ENCODE peak calls at places on chromosomes 3 and 15, in six cellular contexts. One of them, this sample, is unnamed. For H3K27me3, the result is how much of the 10 kb centered on the place peaks cover.

GRCh38 chr3:172709776-172710708 is 825 bp downstream of the NCEH1 start:
- DNase-seq in neural progenitor cell: peak
- DNase-seq in cardiac muscle cell: peak
- DNase-seq in adrenal gland: peak
- DNase-seq in body of pancreas: peak
- DNase-seq in A673: peak
- DNase-seq in this sample: peak

GRCh38 chr3:150105886-150106612 is 135.4 kb upstream of the PFN2 start:
- DNase-seq in neural progenitor cell: no peak
- DNase-seq in cardiac muscle cell: no peak
- DNase-seq in adrenal gland: no peak
- DNase-seq in body of pancreas: no peak
- DNase-seq in A673: no peak
- DNase-seq in this sample: no peak

GRCh38 chr3:12370758-12371157 is 81.9 kb downstream of the PPARG start:
- DNase-seq in neural progenitor cell: peak
- DNase-seq in cardiac muscle cell: peak
- DNase-seq in adrenal gland: no peak
- DNase-seq in body of pancreas: no peak
- DNase-seq in A673: peak
- DNase-seq in this sample: no peak

GRCh38 chr3:105885261-105885660 is 16.4 kb upstream of the CBLB start:
- DNase-seq in neural progenitor cell: no peak
- DNase-seq in cardiac muscle cell: no peak
- DNase-seq in adrenal gland: no peak
- DNase-seq in body of pancreas: no peak
- DNase-seq in A673: peak
- DNase-seq in this sample: no peak

GRCh38 chr3:172550347-172550943 is 27.2 kb upstream of the TNFSF10 start:
- DNase-seq in neural progenitor cell: no peak
- DNase-seq in cardiac muscle cell: peak
- DNase-seq in adrenal gland: no peak
- DNase-seq in body of pancreas: no peak
- DNase-seq in A673: peak
- DNase-seq in this sample: no peak

GRCh38 chr3:159762238-159762637 is 226.4 kb upstream of the IL12A start:
- DNase-seq in neural progenitor cell: peak
- DNase-seq in cardiac muscle cell: no peak
- DNase-seq in adrenal gland: no peak
- DNase-seq in body of pancreas: no peak
- DNase-seq in A673: no peak
- DNase-seq in this sample: no peak

GRCh38 chr15:41944313-41944940 is 27.9 kb downstream of the EHD4 start:
- DNase-seq in neural progenitor cell: peak
- DNase-seq in cardiac muscle cell: peak
- DNase-seq in adrenal gland: peak
- DNase-seq in body of pancreas: peak
- DNase-seq in A673: peak
- DNase-seq in this sample: peak

GRCh38 chr3:123271466-123272159 is 69.9 kb downstream of the SEC22A start:
- DNase-seq in neural progenitor cell: no peak
- DNase-seq in cardiac muscle cell: peak
- DNase-seq in adrenal gland: peak
- DNase-seq in body of pancreas: no peak
- DNase-seq in A673: no peak
- DNase-seq in this sample: no peak

GRCh38 chr3:126344380-126345041 is 12.7 kb downstream of the KLF15 start:
- DNase-seq in neural progenitor cell: no peak
- DNase-seq in cardiac muscle cell: no peak
- DNase-seq in adrenal gland: peak
- DNase-seq in body of pancreas: no peak
- DNase-seq in A673: no peak
- DNase-seq in this sample: no peak

GRCh38 chr3:133887075-133887950 is 8.4 kb downstream of the RAB6B start:
- DNase-seq in neural progenitor cell: no peak
- DNase-seq in cardiac muscle cell: no peak
- DNase-seq in adrenal gland: no peak
- DNase-seq in body of pancreas: no peak
- DNase-seq in A673: no peak
- DNase-seq in this sample: peak

GRCh38 chr15:38504680-38505467 is 50.9 kb downstream of the FAM98B start:
- DNase-seq in neural progenitor cell: no peak
- DNase-seq in cardiac muscle cell: no peak
- DNase-seq in adrenal gland: no peak
- DNase-seq in body of pancreas: no peak
- DNase-seq in A673: no peak
- DNase-seq in this sample: no peak

DNA sequence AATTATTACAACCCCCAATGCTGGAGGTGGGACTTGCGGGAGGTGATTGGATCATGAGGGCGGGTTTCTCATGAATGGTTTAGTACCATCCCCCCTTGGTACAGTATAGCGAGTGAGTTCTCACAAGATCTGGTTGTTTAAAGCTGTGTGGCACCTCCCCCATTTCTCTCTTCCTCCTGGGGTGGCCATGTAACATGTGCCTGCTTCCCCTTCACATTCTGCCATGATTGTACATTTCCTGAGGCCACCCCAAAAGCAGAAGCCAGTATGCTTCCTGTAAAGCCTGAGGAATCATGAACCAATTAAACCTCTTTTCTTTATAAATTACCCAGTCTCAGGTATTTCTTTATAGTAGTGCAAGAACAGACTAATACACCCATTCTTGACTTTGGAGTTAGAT is 20.3 kb upstream of the PROK2 start:
- DNase-seq in neural progenitor cell: no peak
- DNase-seq in cardiac muscle cell: no peak
- DNase-seq in adrenal gland: no peak
- DNase-seq in body of pancreas: no peak
- DNase-seq in A673: no peak
- DNase-seq in this sample: no peak
- H3K27ac ChIP-seq in neural progenitor cell: no peak
- H3K27ac ChIP-seq in cardiac muscle cell: no peak
- H3K27ac ChIP-seq in adrenal gland: no peak
- H3K27ac ChIP-seq in body of pancreas: no peak
- H3K27ac ChIP-seq in A673: no peak
- H3K27ac ChIP-seq in this sample: no peak

DNA sequence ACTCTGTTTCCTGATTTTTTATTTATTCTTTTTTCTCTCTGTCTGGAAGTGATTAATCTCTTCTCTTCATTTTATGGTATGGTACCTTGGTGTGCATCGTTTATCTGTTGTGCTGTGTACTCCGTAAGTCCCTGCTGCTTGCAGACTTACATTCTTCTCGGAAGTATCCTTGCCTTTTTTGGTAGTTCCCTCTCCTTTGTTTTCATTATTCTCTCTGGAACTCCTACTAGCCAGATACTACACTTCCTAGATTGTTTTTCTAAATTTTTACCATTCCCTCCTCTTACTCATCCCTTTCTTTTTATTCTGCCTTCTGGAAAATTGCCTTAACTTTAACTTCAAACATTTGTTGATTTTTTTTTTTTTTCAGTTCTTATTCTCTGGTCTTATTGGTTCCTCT is 27.2 kb downstream of the PIK3CA start:
- DNase-seq in neural progenitor cell: peak
- DNase-seq in cardiac muscle cell: no peak
- DNase-seq in adrenal gland: no peak
- DNase-seq in body of pancreas: no peak
- DNase-seq in A673: no peak
- DNase-seq in this sample: no peak
- H3K4me3 ChIP-seq in neural progenitor cell: peak
- H3K4me3 ChIP-seq in cardiac muscle cell: no peak
- H3K4me3 ChIP-seq in adrenal gland: no peak
- H3K4me3 ChIP-seq in body of pancreas: no peak
- H3K4me3 ChIP-seq in A673: no peak
- H3K4me3 ChIP-seq in this sample: no peak

DNA sequence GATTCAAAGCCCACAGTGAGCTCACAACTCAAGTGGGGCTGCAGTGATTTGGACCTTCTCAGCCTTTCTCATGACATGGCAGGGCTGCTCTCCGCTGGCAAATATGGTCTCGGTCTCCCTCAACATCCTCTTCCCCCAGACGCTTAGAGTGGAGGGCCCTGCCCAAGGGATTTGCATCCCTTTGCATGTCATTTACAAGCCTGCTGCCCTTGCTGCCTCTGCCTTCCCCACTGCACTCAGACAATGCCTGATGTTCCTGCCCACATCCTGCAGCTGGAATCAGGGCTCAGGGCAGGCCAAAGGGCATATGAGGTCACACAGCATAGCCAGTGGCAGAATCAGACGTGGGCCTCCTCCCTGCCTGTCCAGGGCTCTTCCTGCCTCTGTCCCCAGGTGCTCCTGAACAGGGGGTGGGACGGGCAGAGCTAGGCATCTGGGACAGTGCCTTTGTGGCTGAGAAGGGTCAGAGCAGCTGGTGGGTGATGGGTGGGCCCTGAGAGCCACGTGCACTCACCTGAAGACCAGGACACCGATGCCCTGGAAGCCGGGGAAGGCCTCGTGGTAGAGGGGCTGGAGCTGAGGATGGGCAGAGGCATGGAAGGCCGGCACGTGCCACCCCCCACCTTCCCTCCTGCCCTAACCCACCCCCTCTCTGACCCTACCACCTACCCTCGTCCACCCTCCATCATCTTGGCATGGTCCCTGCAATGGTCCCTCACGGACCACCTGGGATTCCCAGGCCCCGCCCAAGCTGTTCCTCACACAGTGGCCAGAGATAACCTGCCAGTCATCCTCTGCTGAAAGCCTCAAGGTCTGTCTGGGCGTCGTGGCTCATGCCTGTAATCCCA is 27.4 kb upstream of the GOLGA6C start:
- DNase-seq in neural progenitor cell: peak
- DNase-seq in cardiac muscle cell: no peak
- DNase-seq in adrenal gland: no peak
- DNase-seq in body of pancreas: no peak
- DNase-seq in A673: no peak
- DNase-seq in this sample: peak
- H3K27me3 ChIP-seq in neural progenitor cell: under half
- H3K27me3 ChIP-seq in cardiac muscle cell: under half
- H3K27me3 ChIP-seq in adrenal gland: under half
- H3K27me3 ChIP-seq in body of pancreas: under half
- H3K27me3 ChIP-seq in A673: under half
- H3K27me3 ChIP-seq in this sample: under half

GRCh38 chr15:36502509-36502908 is 76.9 kb upstream of the CDIN1 start:
- DNase-seq in neural progenitor cell: no peak
- DNase-seq in cardiac muscle cell: no peak
- DNase-seq in adrenal gland: no peak
- DNase-seq in body of pancreas: no peak
- DNase-seq in A673: no peak
- DNase-seq in this sample: no peak
- H3K27ac ChIP-seq in neural progenitor cell: no peak
- H3K27ac ChIP-seq in cardiac muscle cell: no peak
- H3K27ac ChIP-seq in adrenal gland: no peak
- H3K27ac ChIP-seq in body of pancreas: no peak
- H3K27ac ChIP-seq in A673: no peak
- H3K27ac ChIP-seq in this sample: no peak

GRCh38 chr3:152620395-152620794 is 214.5 kb upstream of the P2RY1 start:
- DNase-seq in neural progenitor cell: no peak
- DNase-seq in cardiac muscle cell: no peak
- DNase-seq in adrenal gland: no peak
- DNase-seq in body of pancreas: no peak
- DNase-seq in A673: no peak
- DNase-seq in this sample: no peak

GRCh38 chr3:152621967-152622812 is 212.7 kb upstream of the P2RY1 start:
- DNase-seq in neural progenitor cell: no peak
- DNase-seq in cardiac muscle cell: peak
- DNase-seq in adrenal gland: no peak
- DNase-seq in body of pancreas: no peak
- DNase-seq in A673: peak
- DNase-seq in this sample: no peak

GRCh38 chr3:152622813-152623167 is 212.1 kb upstream of the P2RY1 start:
- DNase-seq in neural progenitor cell: no peak
- DNase-seq in cardiac muscle cell: peak
- DNase-seq in adrenal gland: no peak
- DNase-seq in body of pancreas: no peak
- DNase-seq in A673: peak
- DNase-seq in this sample: no peak

GRCh38 chr3:152623286-152623685 is 211.6 kb upstream of the P2RY1 start:
- DNase-seq in neural progenitor cell: no peak
- DNase-seq in cardiac muscle cell: peak
- DNase-seq in adrenal gland: no peak
- DNase-seq in body of pancreas: no peak
- DNase-seq in A673: peak
- DNase-seq in this sample: no peak

GRCh38 chr3:152621006-152621868 is 213.7 kb upstream of the P2RY1 start:
- DNase-seq in neural progenitor cell: no peak
- DNase-seq in cardiac muscle cell: no peak
- DNase-seq in adrenal gland: no peak
- DNase-seq in body of pancreas: no peak
- DNase-seq in A673: peak
- DNase-seq in this sample: no peak
- H3K4me3 ChIP-seq in neural progenitor cell: no peak
- H3K4me3 ChIP-seq in cardiac muscle cell: no peak
- H3K4me3 ChIP-seq in adrenal gland: no peak
- H3K4me3 ChIP-seq in body of pancreas: no peak
- H3K4me3 ChIP-seq in A673: no peak
- H3K4me3 ChIP-seq in this sample: no peak

DNA sequence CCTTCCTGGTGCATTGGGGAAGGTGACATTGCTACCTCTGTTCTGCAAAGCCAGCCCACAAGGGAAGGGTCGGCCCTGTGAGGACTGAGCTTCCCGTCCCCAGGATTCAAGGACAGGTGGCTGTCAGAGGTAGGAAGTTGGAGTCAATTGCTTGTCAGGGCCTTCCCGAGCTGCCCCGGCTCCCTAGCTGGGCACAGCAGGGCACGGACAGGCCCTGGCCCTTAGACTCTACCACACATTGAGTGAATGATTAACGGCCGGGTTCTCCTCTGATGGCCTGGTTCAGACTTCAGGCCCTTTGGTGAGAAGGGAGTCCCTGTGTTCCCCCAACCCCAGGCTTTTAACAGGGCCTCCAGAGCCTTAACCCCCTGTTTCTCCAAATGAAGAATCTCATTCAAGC is 16.4 kb upstream of the FGD5 start:
- DNase-seq in neural progenitor cell: no peak
- DNase-seq in cardiac muscle cell: no peak
- DNase-seq in adrenal gland: no peak
- DNase-seq in body of pancreas: no peak
- DNase-seq in A673: no peak
- DNase-seq in this sample: no peak
- H3K27me3 ChIP-seq in neural progenitor cell: under half
- H3K27me3 ChIP-seq in cardiac muscle cell: under half
- H3K27me3 ChIP-seq in adrenal gland: under half
- H3K27me3 ChIP-seq in body of pancreas: under half
- H3K27me3 ChIP-seq in A673: under half
- H3K27me3 ChIP-seq in this sample: under half

DNA sequence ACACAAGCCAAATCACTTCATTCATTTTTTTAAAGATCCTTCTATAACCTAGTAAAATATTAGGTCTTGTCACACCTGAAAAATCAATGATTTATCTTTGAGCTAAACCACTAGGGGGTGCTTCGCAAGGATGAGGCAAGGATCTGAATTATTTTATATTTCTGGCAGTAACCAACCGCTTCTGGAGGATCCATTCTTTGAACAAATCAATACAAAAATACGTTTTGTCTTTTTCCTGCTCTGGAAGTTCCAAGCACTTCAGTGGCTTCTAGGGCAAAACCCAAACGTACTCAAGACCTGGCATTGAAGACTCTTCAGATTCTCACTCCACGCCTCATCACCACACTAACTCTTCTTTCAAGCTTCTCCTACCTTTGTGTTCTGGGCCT is 486 bp downstream of the LSG1 start:
- DNase-seq in neural progenitor cell: peak
- DNase-seq in cardiac muscle cell: peak
- DNase-seq in adrenal gland: no peak
- DNase-seq in body of pancreas: no peak
- DNase-seq in A673: peak
- DNase-seq in this sample: no peak
- H3K27ac ChIP-seq in neural progenitor cell: no peak
- H3K27ac ChIP-seq in cardiac muscle cell: peak
- H3K27ac ChIP-seq in adrenal gland: peak
- H3K27ac ChIP-seq in body of pancreas: peak
- H3K27ac ChIP-seq in A673: peak
- H3K27ac ChIP-seq in this sample: peak